ENCODE peak calls at places on chromosomes 3 and 15, in seven cellular contexts. S is ELR; Y is HEK293T; P is head of caudate nucleus; M is EL; L is stimulated activated CD8-positive, alpha-beta memory T cell treated with anti-CD3 and anti-CD28 coated beads, Interleukin-15, amount 100 ng/mL, for 24 hours; I is WERI-Rb-1. G is an unnamed sample.

GRCh38 chr15:39299506-39300267 is 281.2 kb upstream of the THBS1 start:
- DNase-seq in L (no peak), S (peak; percentile 26), I (no peak), Y (no peak), M (peak; percentile 53), P (no peak), G (no peak)

GRCh38 chr3:177574232-177574856 is 377.1 kb upstream of the TBL1XR1 start:
- DNase-seq in Y (no peak), M (no peak), L (no peak), I (no peak), S (no peak), P (no peak), G (peak; percentile 67)

GRCh38 chr3:139935071-139935865 is at the start of gene CLSTN2:
- DNase-seq in Y (peak; percentile 76), I (peak; percentile 78), P (peak; percentile 85), S (peak; percentile 1), M (peak; percentile 4), L (no peak), G (peak; percentile 62)

GRCh38 chr3:150545419-150546225 is 674 bp downstream of the SERP1 start:
- DNase-seq in S (peak; percentile 22), L (peak; percentile 12), P (peak; percentile 49), Y (peak; percentile 34), I (no peak), M (peak; percentile 8), G (no peak)

GRCh38 chr15:51842852-51843737 is 13.6 kb downstream of the TMOD3 start:
- DNase-seq in P (no peak), I (no peak), Y (no peak), M (peak; percentile 72), S (peak; percentile 85), L (no peak), G (peak; percentile 16)

GRCh38 chr3:72153477-72154314 is 368.7 kb upstream of the PROK2 start:
- DNase-seq in Y (no peak), S (no peak), I (no peak), P (no peak), M (no peak), L (no peak), G (no peak)

GRCh38 chr3:154657265-154657664 is 227.3 kb upstream of the GPR149 start:
- DNase-seq in Y (no peak), S (no peak), M (no peak), I (no peak), P (no peak), L (no peak), G (no peak)

GRCh38 chr15:70672081-70672480 is 91.3 kb downstream of the UACA start:
- DNase-seq in L (no peak), S (no peak), M (peak; percentile 13), Y (no peak), I (no peak), P (no peak), G (no peak)

GRCh38 chr3:195147649-195148121 is 123.3 kb downstream of the XXYLT1 start:
- DNase-seq in M (peak; percentile 26), P (no peak), S (peak; percentile 40), I (no peak), L (no peak), Y (no peak), G (no peak)

GRCh38 chr3:90010341-90010740 is 902.9 kb downstream of the EPHA3 start:
- DNase-seq in I (no peak), Y (no peak), P (no peak), S (no peak), L (no peak), M (no peak), G (no peak)

GRCh38 chr3:183116051-183116614 is 16.8 kb upstream of the MCCC1 start:
- DNase-seq in Y (no peak), M (peak; percentile 15), L (peak; percentile 6), I (peak; percentile 84), S (no peak), P (peak; percentile 71), G (peak; percentile 9)

GRCh38 chr3:168459229-168459784 is 363.6 kb upstream of the GOLIM4 start:
- DNase-seq in P (no peak), S (no peak), Y (no peak), L (no peak), I (no peak), M (no peak), G (no peak)

GRCh38 chr15:72786946-72787345 is 3.4 kb upstream of the ADPGK start:
- DNase-seq in M (no peak), L (no peak), I (no peak), P (peak; percentile 15), S (no peak), Y (no peak), G (no peak)

GRCh38 chr3:8451696-8452095 is 49.9 kb upstream of the LMCD1 start:
- DNase-seq in S (peak; percentile 58), P (no peak), M (peak; percentile 74), Y (no peak), L (no peak), I (no peak), G (peak; percentile 34)

GRCh38 chr3:149284034-149284433 is 49.4 kb downstream of the TM4SF18 start:
- DNase-seq in I (no peak), L (no peak), M (no peak), P (no peak), S (no peak), Y (no peak), G (no peak)

GRCh38 chr15:100438570-100438969 is 90.2 kb downstream of the CERS3 start:
- DNase-seq in P (peak; percentile 83), S (peak; percentile 1), L (no peak), M (peak; percentile 8), Y (no peak), I (peak; percentile 59), G (peak; percentile 1)

G was measured in kidney glomerular epithelial cell.